ENCODE peak calls at places on chromosomes 12 and 14, in ten cellular contexts. One of them, this sample, is unnamed.

GRCh38 chr14:86153480-86153879 is 623.5 kb downstream of the FLRT2 start:
- DNase-seq in sigmoid colon: no peak
- DNase-seq in K562: no peak
- DNase-seq in GM23338: peak; percentile 52
- DNase-seq in transverse colon: no peak
- DNase-seq in SK-N-SH: no peak
- DNase-seq in suprapubic skin: no peak
- DNase-seq in Panc1: no peak
- DNase-seq in breast epithelium: no peak
- DNase-seq in GM12892: no peak
- DNase-seq in this sample: no peak

GRCh38 chr14:68547305-68548193 is 245.3 kb downstream of the ZFP36L1 start:
- DNase-seq in sigmoid colon: peak; percentile 97
- DNase-seq in K562: no peak
- DNase-seq in GM23338: no peak
- DNase-seq in transverse colon: peak; percentile 62
- DNase-seq in SK-N-SH: no peak
- DNase-seq in suprapubic skin: peak; percentile 88
- DNase-seq in Panc1: peak; percentile 27
- DNase-seq in breast epithelium: peak; percentile 81
- DNase-seq in GM12892: no peak
- DNase-seq in this sample: no peak

GRCh38 chr14:58740584-58740983 is 102.8 kb downstream of the DACT1 start:
- DNase-seq in sigmoid colon: no peak
- DNase-seq in K562: no peak
- DNase-seq in GM23338: no peak
- DNase-seq in transverse colon: no peak
- DNase-seq in SK-N-SH: no peak
- DNase-seq in suprapubic skin: no peak
- DNase-seq in Panc1: no peak
- DNase-seq in breast epithelium: peak; percentile 71
- DNase-seq in GM12892: no peak
- DNase-seq in this sample: no peak

GRCh38 chr14:80906336-80906735 is 35.2 kb downstream of the CEP128 start:
- DNase-seq in sigmoid colon: no peak
- DNase-seq in K562: no peak
- DNase-seq in GM23338: no peak
- DNase-seq in transverse colon: no peak
- DNase-seq in SK-N-SH: no peak
- DNase-seq in suprapubic skin: no peak
- DNase-seq in Panc1: no peak
- DNase-seq in breast epithelium: no peak
- DNase-seq in GM12892: no peak
- DNase-seq in this sample: no peak

GRCh38 chr14:77867476-77867875 is 67.6 kb downstream of the ADCK1 start:
- DNase-seq in sigmoid colon: no peak
- DNase-seq in K562: no peak
- DNase-seq in GM23338: no peak
- DNase-seq in transverse colon: no peak
- DNase-seq in SK-N-SH: peak; percentile 29
- DNase-seq in suprapubic skin: no peak
- DNase-seq in Panc1: no peak
- DNase-seq in breast epithelium: no peak
- DNase-seq in GM12892: no peak
- DNase-seq in this sample: no peak

GRCh38 chr12:28500373-28501024 is 310.2 kb downstream of the CCDC91 start:
- DNase-seq in sigmoid colon: no peak
- DNase-seq in K562: no peak
- DNase-seq in GM23338: no peak
- DNase-seq in transverse colon: no peak
- DNase-seq in SK-N-SH: no peak
- DNase-seq in suprapubic skin: no peak
- DNase-seq in Panc1: no peak
- DNase-seq in breast epithelium: no peak
- DNase-seq in GM12892: no peak
- DNase-seq in this sample: no peak

GRCh38 chr12:107514887-107515445 is 170.6 kb upstream of the PWP1 start:
- DNase-seq in sigmoid colon: no peak
- DNase-seq in K562: no peak
- DNase-seq in GM23338: no peak
- DNase-seq in transverse colon: no peak
- DNase-seq in SK-N-SH: no peak
- DNase-seq in suprapubic skin: no peak
- DNase-seq in Panc1: no peak
- DNase-seq in breast epithelium: no peak
- DNase-seq in GM12892: no peak
- DNase-seq in this sample: no peak

GRCh38 chr12:29655861-29656260 is 127.9 kb downstream of the TMTC1 start:
- DNase-seq in sigmoid colon: no peak
- DNase-seq in K562: no peak
- DNase-seq in GM23338: no peak
- DNase-seq in transverse colon: no peak
- DNase-seq in SK-N-SH: no peak
- DNase-seq in suprapubic skin: no peak
- DNase-seq in Panc1: no peak
- DNase-seq in breast epithelium: no peak
- DNase-seq in GM12892: no peak
- DNase-seq in this sample: no peak

GRCh38 chr12:84561362-84561761 is 351.2 kb downstream of the SLC6A15 start:
- DNase-seq in sigmoid colon: no peak
- DNase-seq in K562: no peak
- DNase-seq in GM23338: no peak
- DNase-seq in transverse colon: no peak
- DNase-seq in SK-N-SH: no peak
- DNase-seq in suprapubic skin: no peak
- DNase-seq in Panc1: no peak
- DNase-seq in breast epithelium: no peak
- DNase-seq in GM12892: no peak
- DNase-seq in this sample: no peak

GRCh38 chr14:26319139-26319864 is 278.5 kb downstream of the NOVA1 start:
- DNase-seq in sigmoid colon: no peak
- DNase-seq in K562: no peak
- DNase-seq in GM23338: no peak
- DNase-seq in transverse colon: no peak
- DNase-seq in SK-N-SH: no peak
- DNase-seq in suprapubic skin: no peak
- DNase-seq in Panc1: no peak
- DNase-seq in breast epithelium: no peak
- DNase-seq in GM12892: no peak
- DNase-seq in this sample: no peak

GRCh38 chr12:10364839-10365681 is 24.8 kb downstream of the KLRK1 start:
- DNase-seq in sigmoid colon: peak; percentile 79
- DNase-seq in K562: no peak
- DNase-seq in GM23338: peak; percentile 94
- DNase-seq in transverse colon: peak; percentile 71
- DNase-seq in SK-N-SH: peak; percentile 33
- DNase-seq in suprapubic skin: no peak
- DNase-seq in Panc1: peak; percentile 72
- DNase-seq in breast epithelium: peak; percentile 60
- DNase-seq in GM12892: peak; percentile 27
- DNase-seq in this sample: no peak

GRCh38 chr12:111692575-111693210 is 6.8 kb downstream of the ACAD10 start:
- DNase-seq in sigmoid colon: no peak
- DNase-seq in K562: peak; percentile 45
- DNase-seq in GM23338: peak; percentile 71
- DNase-seq in transverse colon: no peak
- DNase-seq in SK-N-SH: no peak
- DNase-seq in suprapubic skin: no peak
- DNase-seq in Panc1: no peak
- DNase-seq in breast epithelium: no peak
- DNase-seq in GM12892: no peak
- DNase-seq in this sample: no peak

GRCh38 chr14:58638231-58639205 is 756 bp downstream of the DACT1 start:
- DNase-seq in sigmoid colon: peak; percentile 66
- DNase-seq in K562: peak; percentile 7
- DNase-seq in GM23338: peak; percentile 59
- DNase-seq in transverse colon: peak; percentile 15
- DNase-seq in SK-N-SH: peak; percentile 58
- DNase-seq in suprapubic skin: peak; percentile 64
- DNase-seq in Panc1: no peak
- DNase-seq in breast epithelium: no peak
- DNase-seq in GM12892: no peak
- DNase-seq in this sample: peak; percentile 30

GRCh38 chr14:102087762-102088011 is 843 bp upstream of the HSP90AA1 start:
- DNase-seq in sigmoid colon: no peak
- DNase-seq in K562: no peak
- DNase-seq in GM23338: peak; percentile 52
- DNase-seq in transverse colon: no peak
- DNase-seq in SK-N-SH: no peak
- DNase-seq in suprapubic skin: no peak
- DNase-seq in Panc1: no peak
- DNase-seq in breast epithelium: no peak
- DNase-seq in GM12892: no peak
- DNase-seq in this sample: no peak

GRCh38 chr12:10363922-10364838 is 25.7 kb downstream of the KLRK1 start:
- DNase-seq in sigmoid colon: peak; percentile 72
- DNase-seq in K562: peak; percentile 19
- DNase-seq in GM23338: no peak
- DNase-seq in transverse colon: peak; percentile 41
- DNase-seq in SK-N-SH: no peak
- DNase-seq in suprapubic skin: no peak
- DNase-seq in Panc1: peak; percentile 32
- DNase-seq in breast epithelium: no peak
- DNase-seq in GM12892: peak; percentile 35
- DNase-seq in this sample: no peak

GRCh38 chr12:52870361-52871290 is 21.8 kb upstream of the KRT78 start:
- DNase-seq in sigmoid colon: peak; percentile 63
- DNase-seq in K562: peak; percentile 89
- DNase-seq in GM23338: peak; percentile 85
- DNase-seq in transverse colon: peak; percentile 91
- DNase-seq in SK-N-SH: peak; percentile 84
- DNase-seq in suprapubic skin: peak; percentile 84
- DNase-seq in Panc1: no peak
- DNase-seq in breast epithelium: no peak
- DNase-seq in GM12892: peak; percentile 64
- DNase-seq in this sample: peak; percentile 82

GRCh38 chr12:5083955-5084849 is 40.5 kb downstream of the KCNA5 start:
- DNase-seq in sigmoid colon: no peak
- DNase-seq in K562: peak; percentile 45
- DNase-seq in GM23338: peak; percentile 67
- DNase-seq in transverse colon: no peak
- DNase-seq in SK-N-SH: peak; percentile 66
- DNase-seq in suprapubic skin: no peak
- DNase-seq in Panc1: peak; percentile 35
- DNase-seq in breast epithelium: no peak
- DNase-seq in GM12892: peak; percentile 37
- DNase-seq in this sample: peak; percentile 47

DNA sequence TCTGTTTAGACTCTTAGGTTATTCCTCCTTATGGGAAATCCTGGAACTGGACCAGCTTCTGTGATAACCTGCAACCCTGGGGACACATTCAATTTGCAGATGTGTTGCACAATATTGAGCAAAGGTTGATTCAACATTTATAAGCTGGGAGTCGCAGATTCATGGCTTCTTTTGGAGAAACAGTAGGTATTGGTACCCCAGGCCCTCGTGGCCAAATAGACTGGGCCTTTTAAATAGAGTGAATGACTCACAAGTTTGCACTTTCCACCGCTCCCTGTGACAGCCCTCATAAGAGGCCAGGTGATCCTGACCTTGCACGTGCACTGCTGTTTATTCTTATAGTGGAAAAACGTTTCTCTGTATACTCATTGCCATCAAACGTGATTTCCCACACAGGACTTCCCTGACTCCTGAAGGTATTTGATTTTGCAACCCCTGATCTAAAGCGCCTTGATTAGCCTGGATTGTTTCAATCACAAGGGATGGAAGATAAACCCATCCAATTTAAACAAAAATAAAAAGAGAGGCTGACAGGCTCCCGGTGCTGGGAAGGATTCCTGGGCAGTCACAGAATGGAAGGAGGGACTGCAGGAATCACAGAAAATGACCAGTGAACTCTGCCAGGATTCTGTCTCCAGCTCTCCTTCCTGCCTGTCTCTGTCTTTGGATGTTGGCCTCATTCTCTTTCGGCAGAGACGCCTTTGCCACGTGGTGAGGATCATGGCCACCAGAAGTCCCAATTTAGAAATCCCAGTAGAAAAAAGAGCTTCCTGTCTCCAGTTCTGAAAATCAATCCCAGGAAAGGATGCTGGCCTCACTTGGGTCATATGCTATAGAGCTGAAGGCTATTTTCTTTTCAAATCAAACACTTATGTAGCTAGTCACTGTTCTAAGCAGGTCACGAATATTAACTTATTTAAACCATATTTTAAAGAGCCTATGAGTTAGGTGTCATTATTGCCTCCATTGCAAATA is 97.8 kb downstream of the VCPKMT start:
- DNase-seq in sigmoid colon: peak; percentile 73
- DNase-seq in K562: no peak
- DNase-seq in GM23338: no peak
- DNase-seq in transverse colon: peak; percentile 53
- DNase-seq in SK-N-SH: no peak
- DNase-seq in suprapubic skin: no peak
- DNase-seq in Panc1: no peak
- DNase-seq in breast epithelium: no peak
- DNase-seq in GM12892: no peak
- DNase-seq in this sample: no peak
- TF ChIP-seq POLR2AphosphoS5 in sigmoid colon: peak; percentile 67
- TF ChIP-seq POLR2AphosphoS5 in K562: no peak
- TF ChIP-seq POLR2AphosphoS5 in GM23338: no peak
- TF ChIP-seq POLR2AphosphoS5 in transverse colon: peak; percentile 49
- TF ChIP-seq POLR2AphosphoS5 in SK-N-SH: no peak
- TF ChIP-seq POLR2AphosphoS5 in suprapubic skin: no peak
- TF ChIP-seq POLR2AphosphoS5 in Panc1: no peak
- TF ChIP-seq POLR2AphosphoS5 in breast epithelium: no peak
- TF ChIP-seq POLR2AphosphoS5 in GM12892: no peak
- TF ChIP-seq POLR2AphosphoS5 in this sample: no peak

GRCh38 chr14:52954346-52955214 is 3.7 kb upstream of the FERMT2 start:
- DNase-seq in sigmoid colon: peak; percentile 73
- DNase-seq in K562: no peak
- DNase-seq in GM23338: peak; percentile 42
- DNase-seq in transverse colon: no peak
- DNase-seq in SK-N-SH: no peak
- DNase-seq in suprapubic skin: no peak
- DNase-seq in Panc1: no peak
- DNase-seq in breast epithelium: no peak
- DNase-seq in GM12892: no peak
- DNase-seq in this sample: no peak
- TF ChIP-seq POLR2AphosphoS5 in sigmoid colon: peak; percentile 90
- TF ChIP-seq POLR2AphosphoS5 in K562: no peak
- TF ChIP-seq POLR2AphosphoS5 in GM23338: no peak
- TF ChIP-seq POLR2AphosphoS5 in transverse colon: peak; percentile 51
- TF ChIP-seq POLR2AphosphoS5 in SK-N-SH: no peak
- TF ChIP-seq POLR2AphosphoS5 in suprapubic skin: no peak
- TF ChIP-seq POLR2AphosphoS5 in Panc1: no peak
- TF ChIP-seq POLR2AphosphoS5 in breast epithelium: no peak
- TF ChIP-seq POLR2AphosphoS5 in GM12892: peak; percentile 1
- TF ChIP-seq POLR2AphosphoS5 in this sample: no peak

GRCh38 chr14:55028066-55028465 is 1.0 kb downstream of the SOCS4 start:
- DNase-seq in sigmoid colon: no peak
- DNase-seq in K562: no peak
- DNase-seq in GM23338: no peak
- DNase-seq in transverse colon: no peak
- DNase-seq in SK-N-SH: peak; percentile 11
- DNase-seq in suprapubic skin: no peak
- DNase-seq in Panc1: no peak
- DNase-seq in breast epithelium: no peak
- DNase-seq in GM12892: no peak
- DNase-seq in this sample: no peak
- TF ChIP-seq POLR2AphosphoS5 in sigmoid colon: no peak
- TF ChIP-seq POLR2AphosphoS5 in K562: no peak
- TF ChIP-seq POLR2AphosphoS5 in GM23338: no peak
- TF ChIP-seq POLR2AphosphoS5 in transverse colon: no peak
- TF ChIP-seq POLR2AphosphoS5 in SK-N-SH: no peak
- TF ChIP-seq POLR2AphosphoS5 in suprapubic skin: no peak
- TF ChIP-seq POLR2AphosphoS5 in Panc1: no peak
- TF ChIP-seq POLR2AphosphoS5 in breast epithelium: no peak
- TF ChIP-seq POLR2AphosphoS5 in GM12892: no peak
- TF ChIP-seq POLR2AphosphoS5 in this sample: no peak

GRCh38 chr12:126855768-126856167 is 1411.2 kb upstream of the TMEM132C start:
- DNase-seq in sigmoid colon: no peak
- DNase-seq in K562: no peak
- DNase-seq in GM23338: no peak
- DNase-seq in transverse colon: no peak
- DNase-seq in SK-N-SH: no peak
- DNase-seq in suprapubic skin: no peak
- DNase-seq in Panc1: no peak
- DNase-seq in breast epithelium: no peak
- DNase-seq in GM12892: no peak
- DNase-seq in this sample: no peak
- TF ChIP-seq POLR2AphosphoS5 in sigmoid colon: no peak
- TF ChIP-seq POLR2AphosphoS5 in K562: no peak
- TF ChIP-seq POLR2AphosphoS5 in GM23338: no peak
- TF ChIP-seq POLR2AphosphoS5 in transverse colon: no peak
- TF ChIP-seq POLR2AphosphoS5 in SK-N-SH: no peak
- TF ChIP-seq POLR2AphosphoS5 in suprapubic skin: no peak
- TF ChIP-seq POLR2AphosphoS5 in Panc1: no peak
- TF ChIP-seq POLR2AphosphoS5 in breast epithelium: no peak
- TF ChIP-seq POLR2AphosphoS5 in GM12892: no peak
- TF ChIP-seq POLR2AphosphoS5 in this sample: no peak

This sample was measured in GM12891.